ENCODE peak calls at places on chromosome 21, in six cellular contexts. Q is cardiac muscle cell, G is heart left ventricle, V is upper lobe of left lung, R is HL-60, Z is osteoblast. D is an unnamed sample.

GRCh38 chr21:42561742-42562141 is 48.1 kb downstream of the SLC37A1 start:
- DNase-seq in Z (no peak), G (peak; percentile 33), V (no peak), R (no peak), Q (no peak), D (no peak)

GRCh38 chr21:46618738-46619369 is 14.0 kb upstream of the S100B start:
- DNase-seq in V (no peak), G (no peak), Z (no peak), R (peak; percentile 54), Q (no peak), D (no peak)

GRCh38 chr21:25801217-25802015 is 66.6 kb downstream of the GABPA start:
- DNase-seq in V (peak; percentile 62), G (peak; percentile 87), Q (peak; percentile 93), Z (peak; percentile 90), R (peak; percentile 64), D (peak; percentile 78)

GRCh38 chr21:34202553-34203332 is 129.4 kb downstream of the MRPS6 start:
- DNase-seq in R (peak; percentile 47), V (peak; percentile 80), Q (peak; percentile 60), Z (no peak), G (no peak), D (peak; percentile 70)

GRCh38 chr21:26280715-26281310 is 110.2 kb upstream of the APP start:
- DNase-seq in Z (no peak), G (no peak), V (no peak), Q (no peak), R (no peak), D (no peak)

GRCh38 chr21:41250519-41250918 is 66.1 kb upstream of the FAM3B start:
- DNase-seq in R (no peak), Z (no peak), V (no peak), G (no peak), Q (peak; percentile 52), D (no peak)

GRCh38 chr21:36145259-36145658 is 10.4 kb downstream of the CBR3 start:
- DNase-seq in Q (no peak), V (no peak), Z (no peak), R (no peak), G (no peak), D (no peak)

GRCh38 chr21:41236361-41236973 is 68.5 kb downstream of the BACE2 start:
- DNase-seq in V (no peak), G (no peak), Q (no peak), R (no peak), Z (no peak), D (no peak)

GRCh38 chr21:42317341-42317741 is 2.1 kb upstream of the TFF3 start:
- DNase-seq in V (peak; percentile 10), Q (no peak), R (no peak), Z (peak; percentile 4), G (no peak), D (no peak)

GRCh38 chr21:21921410-21922232 is 923.4 kb downstream of the NCAM2 start:
- DNase-seq in Q (peak; percentile 50), R (no peak), V (no peak), Z (no peak), G (no peak), D (no peak)

GRCh38 chr21:41651396-41651795 is 115.5 kb downstream of the RIPK4 start:
- DNase-seq in G (no peak), Q (no peak), R (no peak), Z (peak; percentile 76), V (no peak), D (no peak)

GRCh38 chr21:34642211-34643075 is 26.4 kb upstream of the CLIC6 start:
- DNase-seq in Z (peak; percentile 38), V (peak; percentile 27), Q (peak; percentile 54), R (no peak), G (no peak), D (no peak)

GRCh38 chr21:20729376-20729775 is 268.8 kb upstream of the NCAM2 start:
- DNase-seq in R (no peak), Q (peak; percentile 6), Z (no peak), G (no peak), V (no peak), D (no peak)

GRCh38 chr21:42580793-42581201 is 67.1 kb downstream of the SLC37A1 start:
- DNase-seq in Z (no peak), R (no peak), V (no peak), G (no peak), Q (no peak), D (no peak)

GRCh38 chr21:21682172-21682571 is 684.0 kb downstream of the NCAM2 start:
- DNase-seq in R (no peak), V (no peak), G (no peak), Q (peak; percentile 24), Z (no peak), D (no peak)

GRCh38 chr21:40829791-40830190 is 17.2 kb downstream of the DSCAM start:
- DNase-seq in V (no peak), Q (no peak), R (no peak), Z (no peak), G (no peak), D (no peak)

GRCh38 chr21:16262109-16262508 is 532.3 kb downstream of the USP25 start:
- DNase-seq in R (no peak), V (no peak), Q (no peak), G (no peak), Z (no peak), D (no peak)

GRCh38 chr21:26833460-26833939 is 11.7 kb downstream of the ADAMTS1 start:
- DNase-seq in Z (peak; percentile 17), G (no peak), R (no peak), Q (peak; percentile 33), V (no peak), D (no peak)

GRCh38 chr21:42988234-42988965 is 14.0 kb downstream of the PKNOX1 start:
- DNase-seq in Z (peak; percentile 83), R (no peak), V (no peak), G (no peak), Q (peak; percentile 32), D (no peak)

GRCh38 chr21:42624095-42624830 is 29.2 kb upstream of the PDE9A start:
- DNase-seq in G (no peak), Q (no peak), V (no peak), Z (no peak), R (no peak), D (no peak)

GRCh38 chr21:39238275-39238674 is 55.0 kb upstream of the PSMG1 start:
- DNase-seq in Z (no peak), Q (no peak), G (no peak), R (no peak), V (no peak), D (no peak)

DNA sequence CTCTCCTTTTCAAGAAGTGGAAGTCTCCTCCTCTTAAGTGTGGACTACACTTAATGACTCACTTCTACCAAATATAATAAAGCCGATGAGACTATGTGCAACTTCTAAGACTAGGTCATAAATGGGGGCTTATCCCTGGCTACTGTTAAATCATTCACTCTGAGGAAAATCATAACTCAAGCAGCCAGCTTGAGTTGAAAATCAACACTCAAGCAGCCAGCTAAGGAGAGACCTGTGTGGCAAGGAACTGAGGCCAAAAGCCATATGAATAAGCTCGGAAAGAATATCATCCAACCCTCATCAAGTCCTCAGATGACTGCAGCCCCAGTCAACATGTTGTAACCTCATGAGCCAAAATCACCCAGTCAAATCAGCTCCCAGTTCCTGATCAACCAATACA is 49.7 kb upstream of the PSMG1 start:
- DNase-seq in V (no peak), G (no peak), Q (peak; percentile 9), Z (peak; percentile 61), R (no peak), D (no peak)
- H3K27ac ChIP-seq in V (peak overlapping the region; percentile 2), G (no peak overlapping the region), Q (peak overlapping the region; percentile 17), Z (peak overlapping the region; percentile 6), R (no peak overlapping the region), D (no peak overlapping the region)

GRCh38 chr21:14121719-14122118 is 89.0 kb downstream of the LIPI start:
- DNase-seq in V (no peak), Z (no peak), G (no peak), R (no peak), Q (no peak), D (no peak)
- H3K4me3 ChIP-seq in V (no peak overlapping the region), Z (no peak overlapping the region), G (no peak overlapping the region), R (no peak overlapping the region), Q (no peak overlapping the region), D (no peak overlapping the region)

GRCh38 chr21:17519208-17519738 is 6.4 kb downstream of the CXADR start:
- DNase-seq in Z (no peak), Q (no peak), R (no peak), V (no peak), G (no peak), D (no peak)

GRCh38 chr21:17514124-17514481 is 1.3 kb downstream of the CXADR start:
- DNase-seq in G (no peak), Q (no peak), R (no peak), V (no peak), Z (no peak), D (no peak)

GRCh38 chr21:17512245-17513213 is at the start of gene CXADR:
- DNase-seq in Q (peak; percentile 54), V (peak; percentile 96), Z (peak; percentile 82), R (peak; percentile 20), G (peak; percentile 86), D (no peak)

DNA sequence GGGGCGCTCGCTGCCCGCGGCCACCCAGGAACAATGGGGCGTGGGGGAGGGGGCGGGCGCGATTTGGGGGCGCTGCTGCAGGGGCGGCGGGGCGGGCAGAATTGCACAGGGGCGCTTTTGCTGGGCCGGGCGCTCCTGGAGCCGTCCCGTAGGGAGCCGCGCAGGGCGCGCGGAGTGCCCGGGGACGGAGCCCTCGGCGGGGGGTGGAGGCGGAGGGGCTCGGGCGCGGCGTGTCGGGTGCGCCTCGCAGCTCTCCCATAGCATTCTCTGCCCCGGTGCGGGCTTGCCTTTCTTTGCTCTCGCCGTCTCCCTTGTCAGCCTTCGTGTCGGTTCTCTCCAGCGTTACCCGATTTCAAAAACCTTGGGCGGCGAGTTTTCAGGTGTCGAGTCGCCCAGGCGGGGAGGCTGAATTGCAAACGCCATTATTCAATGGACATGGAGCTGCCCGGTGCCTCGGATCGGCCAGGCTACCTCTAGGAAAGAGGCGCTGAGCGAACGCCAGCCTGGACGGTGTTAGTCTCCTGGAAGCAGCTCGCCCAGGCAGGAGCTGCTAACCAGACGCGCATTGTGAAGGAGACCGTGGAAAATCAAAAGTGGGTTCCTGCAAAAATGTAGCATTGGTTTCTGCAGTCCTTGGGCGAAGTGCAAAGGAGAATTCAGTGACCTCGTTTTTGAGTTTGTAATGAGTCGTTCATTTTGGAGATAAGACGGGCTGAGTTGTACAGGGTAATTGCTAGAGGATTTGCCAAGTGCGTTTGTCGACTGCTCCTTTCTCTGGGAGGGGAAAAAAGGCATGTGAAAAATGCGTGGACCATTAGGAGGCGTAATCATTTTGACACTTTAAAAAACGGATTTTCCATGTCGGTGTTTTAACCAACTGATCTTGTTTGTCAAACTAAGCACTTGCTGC is 626 bp downstream of the CXADR start:
- DNase-seq in R (no peak), G (no peak), Z (peak; percentile 48), Q (peak; percentile 39), V (peak; percentile 89), D (no peak)
- H3K27ac ChIP-seq in R (no peak overlapping the region), G (peak overlapping the region; percentile 88), Z (no peak overlapping the region), Q (peak overlapping the region; percentile 85), V (peak overlapping the region; percentile 84), D (no peak overlapping the region)

GRCh38 chr21:17798796-17799195 is 20.4 kb downstream of the C21orf91 start:
- DNase-seq in Q (no peak), R (no peak), Z (no peak), G (no peak), V (no peak), D (no peak)

GRCh38 chr21:17802568-17802967 is 16.6 kb downstream of the C21orf91 start:
- DNase-seq in V (no peak), Q (peak; percentile 22), G (no peak), R (no peak), Z (no peak), D (no peak)

GRCh38 chr21:17799414-17800164 is 19.6 kb downstream of the C21orf91 start:
- DNase-seq in R (no peak), V (no peak), G (no peak), Q (no peak), Z (no peak), D (no peak)

GRCh38 chr21:17805966-17806365 is 13.2 kb downstream of the C21orf91 start:
- DNase-seq in R (no peak), G (no peak), Q (no peak), Z (no peak), V (no peak), D (no peak)

GRCh38 chr21:17803536-17803935 is 15.6 kb downstream of the C21orf91 start:
- DNase-seq in G (no peak), Q (peak; percentile 57), R (no peak), Z (no peak), V (no peak), D (no peak)
- H3K4me3 ChIP-seq in G (no peak overlapping the region), Q (no peak overlapping the region), R (no peak overlapping the region), Z (no peak overlapping the region), V (no peak overlapping the region), D (no peak overlapping the region)

D was measured in psoas muscle.